ENCODE peak calls at places on chromosomes 3 and 15, in ten cellular contexts. One of them, this sample, is unnamed.

GRCh38 chr3:58383904-58384303 is 49.7 kb downstream of the PDHB start:
- DNase-seq in AG09319: peak; percentile 97
- DNase-seq in Peyer's patch: no peak
- DNase-seq in GM20000: no peak
- DNase-seq in immature natural killer cell: no peak
- DNase-seq in DMS79 treated with DMSO at 0.1 percent for 48 hours: peak; percentile 73
- DNase-seq in tibial nerve: no peak
- DNase-seq in stimulated activated CD4-positive, alpha-beta T cell treated with anti-CD3 and anti-CD28 coated beads, Interleukin-4, amount 100 ng/mL, for 48 hours: no peak
- DNase-seq in GM19239: no peak
- DNase-seq in mucosa of gallbladder: no peak
- DNase-seq in this sample: no peak

GRCh38 chr3:155420869-155421486 is 127.5 kb upstream of the STRIT1 start:
- DNase-seq in mucosa of gallbladder: no peak
- DNase-seq in DMS79 treated with DMSO at 0.1 percent for 48 hours: no peak
- DNase-seq in AG09319: no peak
- DNase-seq in immature natural killer cell: no peak
- DNase-seq in stimulated activated CD4-positive, alpha-beta T cell treated with anti-CD3 and anti-CD28 coated beads, Interleukin-4, amount 100 ng/mL, for 48 hours: no peak
- DNase-seq in GM20000: no peak
- DNase-seq in tibial nerve: no peak
- DNase-seq in Peyer's patch: no peak
- DNase-seq in GM19239: no peak
- DNase-seq in this sample: no peak

GRCh38 chr3:106837616-106838015 is 539.6 kb upstream of the CCDC54 start:
- DNase-seq in tibial nerve: no peak
- DNase-seq in Peyer's patch: no peak
- DNase-seq in GM19239: no peak
- DNase-seq in immature natural killer cell: no peak
- DNase-seq in GM20000: no peak
- DNase-seq in DMS79 treated with DMSO at 0.1 percent for 48 hours: no peak
- DNase-seq in stimulated activated CD4-positive, alpha-beta T cell treated with anti-CD3 and anti-CD28 coated beads, Interleukin-4, amount 100 ng/mL, for 48 hours: no peak
- DNase-seq in mucosa of gallbladder: no peak
- DNase-seq in AG09319: no peak
- DNase-seq in this sample: no peak

GRCh38 chr3:42097166-42097946 is 6.2 kb downstream of the TRAK1 start:
- DNase-seq in immature natural killer cell: no peak
- DNase-seq in stimulated activated CD4-positive, alpha-beta T cell treated with anti-CD3 and anti-CD28 coated beads, Interleukin-4, amount 100 ng/mL, for 48 hours: peak; percentile 37
- DNase-seq in AG09319: no peak
- DNase-seq in Peyer's patch: no peak
- DNase-seq in tibial nerve: no peak
- DNase-seq in DMS79 treated with DMSO at 0.1 percent for 48 hours: no peak
- DNase-seq in mucosa of gallbladder: no peak
- DNase-seq in GM20000: no peak
- DNase-seq in GM19239: no peak
- DNase-seq in this sample: no peak

GRCh38 chr3:11582123-11582968 is 61.4 kb downstream of the VGLL4 start:
- DNase-seq in tibial nerve: peak; percentile 73
- DNase-seq in Peyer's patch: no peak
- DNase-seq in immature natural killer cell: no peak
- DNase-seq in DMS79 treated with DMSO at 0.1 percent for 48 hours: peak; percentile 70
- DNase-seq in GM20000: no peak
- DNase-seq in GM19239: no peak
- DNase-seq in AG09319: peak; percentile 89
- DNase-seq in stimulated activated CD4-positive, alpha-beta T cell treated with anti-CD3 and anti-CD28 coated beads, Interleukin-4, amount 100 ng/mL, for 48 hours: no peak
- DNase-seq in mucosa of gallbladder: peak; percentile 55
- DNase-seq in this sample: peak; percentile 57

GRCh38 chr3:32095431-32095830 is 11.0 kb upstream of the GPD1L start:
- DNase-seq in mucosa of gallbladder: no peak
- DNase-seq in DMS79 treated with DMSO at 0.1 percent for 48 hours: no peak
- DNase-seq in GM19239: no peak
- DNase-seq in immature natural killer cell: no peak
- DNase-seq in GM20000: no peak
- DNase-seq in Peyer's patch: no peak
- DNase-seq in stimulated activated CD4-positive, alpha-beta T cell treated with anti-CD3 and anti-CD28 coated beads, Interleukin-4, amount 100 ng/mL, for 48 hours: no peak
- DNase-seq in AG09319: no peak
- DNase-seq in tibial nerve: no peak
- DNase-seq in this sample: no peak

GRCh38 chr15:34437687-34438086 is at the start of gene GOLGA8A:
- DNase-seq in GM19239: peak; percentile 58
- DNase-seq in Peyer's patch: peak; percentile 69
- DNase-seq in stimulated activated CD4-positive, alpha-beta T cell treated with anti-CD3 and anti-CD28 coated beads, Interleukin-4, amount 100 ng/mL, for 48 hours: peak; percentile 82
- DNase-seq in GM20000: peak; percentile 83
- DNase-seq in AG09319: peak; percentile 29
- DNase-seq in tibial nerve: no peak
- DNase-seq in mucosa of gallbladder: no peak
- DNase-seq in immature natural killer cell: peak; percentile 76
- DNase-seq in DMS79 treated with DMSO at 0.1 percent for 48 hours: peak; percentile 4
- DNase-seq in this sample: peak; percentile 56

GRCh38 chr3:94225176-94225742 is 162.4 kb downstream of the NSUN3 start:
- DNase-seq in immature natural killer cell: no peak
- DNase-seq in DMS79 treated with DMSO at 0.1 percent for 48 hours: no peak
- DNase-seq in stimulated activated CD4-positive, alpha-beta T cell treated with anti-CD3 and anti-CD28 coated beads, Interleukin-4, amount 100 ng/mL, for 48 hours: peak; percentile 1
- DNase-seq in GM19239: no peak
- DNase-seq in GM20000: no peak
- DNase-seq in Peyer's patch: no peak
- DNase-seq in tibial nerve: no peak
- DNase-seq in AG09319: no peak
- DNase-seq in mucosa of gallbladder: no peak
- DNase-seq in this sample: no peak

GRCh38 chr3:107367353-107367752 is 9.9 kb upstream of the CCDC54 start:
- DNase-seq in tibial nerve: no peak
- DNase-seq in DMS79 treated with DMSO at 0.1 percent for 48 hours: no peak
- DNase-seq in stimulated activated CD4-positive, alpha-beta T cell treated with anti-CD3 and anti-CD28 coated beads, Interleukin-4, amount 100 ng/mL, for 48 hours: no peak
- DNase-seq in GM19239: no peak
- DNase-seq in GM20000: no peak
- DNase-seq in Peyer's patch: no peak
- DNase-seq in mucosa of gallbladder: no peak
- DNase-seq in AG09319: peak; percentile 14
- DNase-seq in immature natural killer cell: no peak
- DNase-seq in this sample: no peak

GRCh38 chr15:98075441-98075840 is 114.9 kb downstream of the ARRDC4 start:
- DNase-seq in DMS79 treated with DMSO at 0.1 percent for 48 hours: no peak
- DNase-seq in GM20000: no peak
- DNase-seq in mucosa of gallbladder: no peak
- DNase-seq in Peyer's patch: no peak
- DNase-seq in tibial nerve: no peak
- DNase-seq in immature natural killer cell: no peak
- DNase-seq in GM19239: no peak
- DNase-seq in AG09319: no peak
- DNase-seq in stimulated activated CD4-positive, alpha-beta T cell treated with anti-CD3 and anti-CD28 coated beads, Interleukin-4, amount 100 ng/mL, for 48 hours: no peak
- DNase-seq in this sample: no peak

GRCh38 chr15:62900071-62900812 is 142.3 kb upstream of the TPM1 start:
- DNase-seq in GM19239: no peak
- DNase-seq in immature natural killer cell: no peak
- DNase-seq in DMS79 treated with DMSO at 0.1 percent for 48 hours: no peak
- DNase-seq in AG09319: no peak
- DNase-seq in Peyer's patch: no peak
- DNase-seq in stimulated activated CD4-positive, alpha-beta T cell treated with anti-CD3 and anti-CD28 coated beads, Interleukin-4, amount 100 ng/mL, for 48 hours: no peak
- DNase-seq in GM20000: no peak
- DNase-seq in tibial nerve: no peak
- DNase-seq in mucosa of gallbladder: no peak
- DNase-seq in this sample: no peak

GRCh38 chr3:138817685-138818084 is 17.0 kb downstream of the PIK3CB start:
- DNase-seq in mucosa of gallbladder: no peak
- DNase-seq in GM19239: no peak
- DNase-seq in GM20000: no peak
- DNase-seq in Peyer's patch: no peak
- DNase-seq in AG09319: no peak
- DNase-seq in DMS79 treated with DMSO at 0.1 percent for 48 hours: no peak
- DNase-seq in tibial nerve: no peak
- DNase-seq in stimulated activated CD4-positive, alpha-beta T cell treated with anti-CD3 and anti-CD28 coated beads, Interleukin-4, amount 100 ng/mL, for 48 hours: no peak
- DNase-seq in immature natural killer cell: no peak
- DNase-seq in this sample: no peak

GRCh38 chr3:48960841-48961413 is 29.1 kb upstream of the P4HTM start:
- DNase-seq in AG09319: no peak
- DNase-seq in GM20000: peak; percentile 42
- DNase-seq in mucosa of gallbladder: no peak
- DNase-seq in Peyer's patch: no peak
- DNase-seq in stimulated activated CD4-positive, alpha-beta T cell treated with anti-CD3 and anti-CD28 coated beads, Interleukin-4, amount 100 ng/mL, for 48 hours: no peak
- DNase-seq in immature natural killer cell: no peak
- DNase-seq in GM19239: no peak
- DNase-seq in DMS79 treated with DMSO at 0.1 percent for 48 hours: no peak
- DNase-seq in tibial nerve: no peak
- DNase-seq in this sample: no peak

GRCh38 chr15:58559904-58560588 is 128.3 kb downstream of the LIPC start:
- DNase-seq in DMS79 treated with DMSO at 0.1 percent for 48 hours: no peak
- DNase-seq in GM20000: no peak
- DNase-seq in tibial nerve: no peak
- DNase-seq in mucosa of gallbladder: no peak
- DNase-seq in AG09319: no peak
- DNase-seq in GM19239: no peak
- DNase-seq in stimulated activated CD4-positive, alpha-beta T cell treated with anti-CD3 and anti-CD28 coated beads, Interleukin-4, amount 100 ng/mL, for 48 hours: no peak
- DNase-seq in Peyer's patch: no peak
- DNase-seq in immature natural killer cell: no peak
- DNase-seq in this sample: peak; percentile 56

GRCh38 chr15:50017522-50017921 is 101.5 kb downstream of the ATP8B4 start:
- DNase-seq in DMS79 treated with DMSO at 0.1 percent for 48 hours: no peak
- DNase-seq in GM19239: no peak
- DNase-seq in Peyer's patch: no peak
- DNase-seq in tibial nerve: no peak
- DNase-seq in immature natural killer cell: no peak
- DNase-seq in GM20000: no peak
- DNase-seq in mucosa of gallbladder: no peak
- DNase-seq in AG09319: no peak
- DNase-seq in stimulated activated CD4-positive, alpha-beta T cell treated with anti-CD3 and anti-CD28 coated beads, Interleukin-4, amount 100 ng/mL, for 48 hours: no peak
- DNase-seq in this sample: no peak

GRCh38 chr15:31276596-31277298 is 49.9 kb upstream of the KLF13 start:
- DNase-seq in DMS79 treated with DMSO at 0.1 percent for 48 hours: no peak
- DNase-seq in tibial nerve: no peak
- DNase-seq in AG09319: no peak
- DNase-seq in mucosa of gallbladder: peak; percentile 8
- DNase-seq in GM19239: no peak
- DNase-seq in stimulated activated CD4-positive, alpha-beta T cell treated with anti-CD3 and anti-CD28 coated beads, Interleukin-4, amount 100 ng/mL, for 48 hours: no peak
- DNase-seq in Peyer's patch: peak; percentile 11
- DNase-seq in immature natural killer cell: no peak
- DNase-seq in GM20000: no peak
- DNase-seq in this sample: peak; percentile 6

GRCh38 chr15:62549345-62549970 is 384.4 kb upstream of the C2CD4B start:
- DNase-seq in DMS79 treated with DMSO at 0.1 percent for 48 hours: no peak
- DNase-seq in immature natural killer cell: no peak
- DNase-seq in stimulated activated CD4-positive, alpha-beta T cell treated with anti-CD3 and anti-CD28 coated beads, Interleukin-4, amount 100 ng/mL, for 48 hours: no peak
- DNase-seq in GM20000: peak; percentile 23
- DNase-seq in AG09319: no peak
- DNase-seq in GM19239: no peak
- DNase-seq in mucosa of gallbladder: peak; percentile 18
- DNase-seq in Peyer's patch: no peak
- DNase-seq in tibial nerve: no peak
- DNase-seq in this sample: no peak

GRCh38 chr3:50275160-50275995 is 3.5 kb upstream of the LSMEM2 start:
- DNase-seq in GM20000: peak; percentile 50
- DNase-seq in DMS79 treated with DMSO at 0.1 percent for 48 hours: no peak
- DNase-seq in Peyer's patch: no peak
- DNase-seq in tibial nerve: no peak
- DNase-seq in AG09319: no peak
- DNase-seq in GM19239: no peak
- DNase-seq in mucosa of gallbladder: no peak
- DNase-seq in stimulated activated CD4-positive, alpha-beta T cell treated with anti-CD3 and anti-CD28 coated beads, Interleukin-4, amount 100 ng/mL, for 48 hours: no peak
- DNase-seq in immature natural killer cell: no peak
- DNase-seq in this sample: peak; percentile 13

GRCh38 chr3:179806177-179806576 is 153.3 kb downstream of the USP13 start:
- DNase-seq in immature natural killer cell: no peak
- DNase-seq in GM20000: no peak
- DNase-seq in tibial nerve: no peak
- DNase-seq in mucosa of gallbladder: no peak
- DNase-seq in Peyer's patch: no peak
- DNase-seq in DMS79 treated with DMSO at 0.1 percent for 48 hours: no peak
- DNase-seq in GM19239: no peak
- DNase-seq in AG09319: no peak
- DNase-seq in stimulated activated CD4-positive, alpha-beta T cell treated with anti-CD3 and anti-CD28 coated beads, Interleukin-4, amount 100 ng/mL, for 48 hours: no peak
- DNase-seq in this sample: no peak

GRCh38 chr3:187041362-187042061 is 97.8 kb downstream of the RPL39L start:
- DNase-seq in AG09319: no peak
- DNase-seq in stimulated activated CD4-positive, alpha-beta T cell treated with anti-CD3 and anti-CD28 coated beads, Interleukin-4, amount 100 ng/mL, for 48 hours: no peak
- DNase-seq in mucosa of gallbladder: no peak
- DNase-seq in GM19239: no peak
- DNase-seq in tibial nerve: no peak
- DNase-seq in immature natural killer cell: peak; percentile 44
- DNase-seq in DMS79 treated with DMSO at 0.1 percent for 48 hours: no peak
- DNase-seq in Peyer's patch: peak; percentile 50
- DNase-seq in GM20000: no peak
- DNase-seq in this sample: no peak

GRCh38 chr3:182837855-182838454 is 44.7 kb downstream of the ATP11B start:
- DNase-seq in tibial nerve: no peak
- DNase-seq in DMS79 treated with DMSO at 0.1 percent for 48 hours: no peak
- DNase-seq in AG09319: no peak
- DNase-seq in stimulated activated CD4-positive, alpha-beta T cell treated with anti-CD3 and anti-CD28 coated beads, Interleukin-4, amount 100 ng/mL, for 48 hours: no peak
- DNase-seq in mucosa of gallbladder: no peak
- DNase-seq in GM19239: no peak
- DNase-seq in immature natural killer cell: peak; percentile 19
- DNase-seq in GM20000: no peak
- DNase-seq in Peyer's patch: no peak
- DNase-seq in this sample: no peak

GRCh38 chr3:128994581-128995161 is 795 bp upstream of the CFAP92 start:
- DNase-seq in GM20000: no peak
- DNase-seq in immature natural killer cell: no peak
- DNase-seq in stimulated activated CD4-positive, alpha-beta T cell treated with anti-CD3 and anti-CD28 coated beads, Interleukin-4, amount 100 ng/mL, for 48 hours: no peak
- DNase-seq in AG09319: no peak
- DNase-seq in mucosa of gallbladder: no peak
- DNase-seq in GM19239: no peak
- DNase-seq in Peyer's patch: no peak
- DNase-seq in tibial nerve: no peak
- DNase-seq in DMS79 treated with DMSO at 0.1 percent for 48 hours: no peak
- DNase-seq in this sample: no peak

GRCh38 chr15:73105064-73105463 is 52.8 kb downstream of the NEO1 start:
- DNase-seq in immature natural killer cell: no peak
- DNase-seq in stimulated activated CD4-positive, alpha-beta T cell treated with anti-CD3 and anti-CD28 coated beads, Interleukin-4, amount 100 ng/mL, for 48 hours: no peak
- DNase-seq in mucosa of gallbladder: no peak
- DNase-seq in DMS79 treated with DMSO at 0.1 percent for 48 hours: no peak
- DNase-seq in tibial nerve: no peak
- DNase-seq in AG09319: no peak
- DNase-seq in Peyer's patch: no peak
- DNase-seq in GM20000: no peak
- DNase-seq in GM19239: no peak
- DNase-seq in this sample: no peak

GRCh38 chr3:43747641-43748040 is 56.9 kb downstream of the ABHD5 start:
- DNase-seq in mucosa of gallbladder: no peak
- DNase-seq in Peyer's patch: no peak
- DNase-seq in AG09319: no peak
- DNase-seq in DMS79 treated with DMSO at 0.1 percent for 48 hours: no peak
- DNase-seq in GM20000: no peak
- DNase-seq in tibial nerve: no peak
- DNase-seq in GM19239: no peak
- DNase-seq in stimulated activated CD4-positive, alpha-beta T cell treated with anti-CD3 and anti-CD28 coated beads, Interleukin-4, amount 100 ng/mL, for 48 hours: no peak
- DNase-seq in immature natural killer cell: no peak
- DNase-seq in this sample: no peak

GRCh38 chr3:39185326-39185958 is 7.0 kb downstream of the XIRP1 start:
- DNase-seq in GM20000: no peak
- DNase-seq in immature natural killer cell: no peak
- DNase-seq in tibial nerve: no peak
- DNase-seq in Peyer's patch: no peak
- DNase-seq in mucosa of gallbladder: no peak
- DNase-seq in stimulated activated CD4-positive, alpha-beta T cell treated with anti-CD3 and anti-CD28 coated beads, Interleukin-4, amount 100 ng/mL, for 48 hours: no peak
- DNase-seq in DMS79 treated with DMSO at 0.1 percent for 48 hours: no peak
- DNase-seq in AG09319: no peak
- DNase-seq in GM19239: no peak
- DNase-seq in this sample: no peak

GRCh38 chr3:24437326-24437725 is 57.3 kb downstream of the THRB start:
- DNase-seq in AG09319: no peak
- DNase-seq in GM19239: no peak
- DNase-seq in tibial nerve: no peak
- DNase-seq in stimulated activated CD4-positive, alpha-beta T cell treated with anti-CD3 and anti-CD28 coated beads, Interleukin-4, amount 100 ng/mL, for 48 hours: no peak
- DNase-seq in immature natural killer cell: no peak
- DNase-seq in GM20000: no peak
- DNase-seq in Peyer's patch: no peak
- DNase-seq in DMS79 treated with DMSO at 0.1 percent for 48 hours: no peak
- DNase-seq in mucosa of gallbladder: no peak
- DNase-seq in this sample: no peak

GRCh38 chr3:38758557-38758956 is 57.5 kb downstream of the SCN10A start:
- DNase-seq in GM19239: no peak
- DNase-seq in tibial nerve: no peak
- DNase-seq in immature natural killer cell: no peak
- DNase-seq in GM20000: no peak
- DNase-seq in stimulated activated CD4-positive, alpha-beta T cell treated with anti-CD3 and anti-CD28 coated beads, Interleukin-4, amount 100 ng/mL, for 48 hours: no peak
- DNase-seq in mucosa of gallbladder: no peak
- DNase-seq in DMS79 treated with DMSO at 0.1 percent for 48 hours: no peak
- DNase-seq in AG09319: no peak
- DNase-seq in Peyer's patch: no peak
- DNase-seq in this sample: no peak

GRCh38 chr15:48962662-48963523 is 826 bp downstream of the SHC4 start:
- DNase-seq in Peyer's patch: no peak
- DNase-seq in mucosa of gallbladder: no peak
- DNase-seq in DMS79 treated with DMSO at 0.1 percent for 48 hours: peak; percentile 4
- DNase-seq in tibial nerve: no peak
- DNase-seq in GM20000: no peak
- DNase-seq in AG09319: no peak
- DNase-seq in immature natural killer cell: no peak
- DNase-seq in stimulated activated CD4-positive, alpha-beta T cell treated with anti-CD3 and anti-CD28 coated beads, Interleukin-4, amount 100 ng/mL, for 48 hours: no peak
- DNase-seq in GM19239: no peak
- DNase-seq in this sample: no peak

This sample was measured in left colon.